ENCODE peak calls at places on chromosomes 7 and 10, in five cellular contexts. One of them, this sample, is unnamed.

GRCh38 chr7:67878808-67879207 is 882.2 kb downstream of the TYW1 start:
- DNase-seq in thoracic aorta: no peak
- DNase-seq in transverse colon: no peak
- DNase-seq in fibroblast of pulmonary artery: no peak
- DNase-seq in Panc1: no peak
- DNase-seq in this sample: no peak

GRCh38 chr7:132373879-132374278 is 202.4 kb downstream of the PLXNA4 start:
- DNase-seq in thoracic aorta: no peak
- DNase-seq in transverse colon: no peak
- DNase-seq in fibroblast of pulmonary artery: no peak
- DNase-seq in Panc1: no peak
- DNase-seq in this sample: peak

GRCh38 chr10:95675403-95676116 is 18.2 kb downstream of the TCTN3 start:
- DNase-seq in thoracic aorta: no peak
- DNase-seq in transverse colon: no peak
- DNase-seq in fibroblast of pulmonary artery: no peak
- DNase-seq in Panc1: no peak
- DNase-seq in this sample: no peak

GRCh38 chr7:76129836-76130235 is 71.9 kb upstream of the SRRM3 start:
- DNase-seq in thoracic aorta: no peak
- DNase-seq in transverse colon: no peak
- DNase-seq in fibroblast of pulmonary artery: no peak
- DNase-seq in Panc1: no peak
- DNase-seq in this sample: no peak

GRCh38 chr10:129614341-129614740 is 147.3 kb downstream of the MGMT start:
- DNase-seq in thoracic aorta: no peak
- DNase-seq in transverse colon: no peak
- DNase-seq in fibroblast of pulmonary artery: no peak
- DNase-seq in Panc1: no peak
- DNase-seq in this sample: no peak

GRCh38 chr7:20785211-20786048 is 1.3 kb downstream of the SP8 start:
- DNase-seq in thoracic aorta: no peak
- DNase-seq in transverse colon: no peak
- DNase-seq in fibroblast of pulmonary artery: no peak
- DNase-seq in Panc1: no peak
- DNase-seq in this sample: no peak

GRCh38 chr7:138712652-138713051 is 11.5 kb upstream of the SVOPL start:
- DNase-seq in thoracic aorta: no peak
- DNase-seq in transverse colon: no peak
- DNase-seq in fibroblast of pulmonary artery: no peak
- DNase-seq in Panc1: no peak
- DNase-seq in this sample: no peak

GRCh38 chr10:628386-629045 is 61.0 kb downstream of the DIP2C start:
- DNase-seq in thoracic aorta: no peak
- DNase-seq in transverse colon: no peak
- DNase-seq in fibroblast of pulmonary artery: no peak
- DNase-seq in Panc1: no peak
- DNase-seq in this sample: no peak

GRCh38 chr10:62422068-62422590 is 48.0 kb downstream of the ZNF365 start:
- DNase-seq in thoracic aorta: no peak
- DNase-seq in transverse colon: no peak
- DNase-seq in fibroblast of pulmonary artery: peak
- DNase-seq in Panc1: no peak
- DNase-seq in this sample: peak

GRCh38 chr7:16174253-16174652 is 247.1 kb downstream of the CRPPA start:
- DNase-seq in thoracic aorta: no peak
- DNase-seq in transverse colon: no peak
- DNase-seq in fibroblast of pulmonary artery: no peak
- DNase-seq in Panc1: no peak
- DNase-seq in this sample: no peak

GRCh38 chr7:100568936-100569844 is 4.5 kb downstream of the SAP25 start:
- DNase-seq in thoracic aorta: no peak
- DNase-seq in transverse colon: peak
- DNase-seq in fibroblast of pulmonary artery: peak
- DNase-seq in Panc1: no peak
- DNase-seq in this sample: no peak

GRCh38 chr7:143947111-143947510 is 7.5 kb upstream of the OR2F1 start:
- DNase-seq in thoracic aorta: no peak
- DNase-seq in transverse colon: no peak
- DNase-seq in fibroblast of pulmonary artery: no peak
- DNase-seq in Panc1: no peak
- DNase-seq in this sample: no peak

GRCh38 chr7:8418627-8419245 is 14.7 kb upstream of the NXPH1 start:
- DNase-seq in thoracic aorta: no peak
- DNase-seq in transverse colon: peak
- DNase-seq in fibroblast of pulmonary artery: peak
- DNase-seq in Panc1: peak
- DNase-seq in this sample: peak

GRCh38 chr7:101936612-101937231 is 119.3 kb downstream of the CUX1 start:
- DNase-seq in thoracic aorta: peak
- DNase-seq in transverse colon: peak
- DNase-seq in fibroblast of pulmonary artery: peak
- DNase-seq in Panc1: no peak
- DNase-seq in this sample: peak
- H3K4me3 ChIP-seq in thoracic aorta: peak
- H3K4me3 ChIP-seq in transverse colon: no peak
- H3K4me3 ChIP-seq in fibroblast of pulmonary artery: no peak
- H3K4me3 ChIP-seq in Panc1: no peak
- H3K4me3 ChIP-seq in this sample: peak

GRCh38 chr10:46223064-46223480 is 63.7 kb upstream of the ANTXRL start:
- DNase-seq in thoracic aorta: no peak
- DNase-seq in transverse colon: no peak
- DNase-seq in fibroblast of pulmonary artery: no peak
- DNase-seq in Panc1: no peak
- DNase-seq in this sample: no peak
- TF ChIP-seq CTCF in thoracic aorta: no peak
- TF ChIP-seq CTCF in transverse colon: no peak
- TF ChIP-seq CTCF in fibroblast of pulmonary artery: peak
- TF ChIP-seq CTCF in Panc1: peak
- TF ChIP-seq CTCF in this sample: peak

GRCh38 chr10:131178956-131179355 is 132.6 kb downstream of the TCERG1L start:
- DNase-seq in thoracic aorta: no peak
- DNase-seq in transverse colon: no peak
- DNase-seq in fibroblast of pulmonary artery: no peak
- DNase-seq in Panc1: no peak
- DNase-seq in this sample: no peak
- H3K4me3 ChIP-seq in thoracic aorta: no peak
- H3K4me3 ChIP-seq in transverse colon: no peak
- H3K4me3 ChIP-seq in fibroblast of pulmonary artery: no peak
- H3K4me3 ChIP-seq in Panc1: no peak
- H3K4me3 ChIP-seq in this sample: no peak

GRCh38 chr10:6579193-6579903 is 728 bp downstream of the PRKCQ start:
- DNase-seq in thoracic aorta: no peak
- DNase-seq in transverse colon: no peak
- DNase-seq in fibroblast of pulmonary artery: no peak
- DNase-seq in Panc1: no peak
- DNase-seq in this sample: no peak
- TF ChIP-seq CTCF in thoracic aorta: no peak
- TF ChIP-seq CTCF in transverse colon: no peak
- TF ChIP-seq CTCF in fibroblast of pulmonary artery: no peak
- TF ChIP-seq CTCF in Panc1: no peak
- TF ChIP-seq CTCF in this sample: no peak

This sample was measured in AG10803.